ENCODE peak calls at places on chromosomes 3 and 15, in six cellular contexts. U is aorta; J is kidney; F is CD8-positive, alpha-beta memory T cell; Y is stomach; T is SJSA1. W is an unnamed sample.

GRCh38 chr3:13494463-13495350 is 14.6 kb downstream of the HDAC11 start:
- DNase-seq in U (peak; percentile 73), J (peak; percentile 46), F (no peak), Y (no peak), T (peak; percentile 19), W (peak; percentile 68)

GRCh38 chr3:46087871-46088270 is 60.6 kb upstream of the XCR1 start:
- DNase-seq in U (no peak), J (no peak), F (no peak), Y (no peak), T (peak; percentile 32), W (peak; percentile 23)

GRCh38 chr3:64187065-64187959 is 38.0 kb downstream of the PRICKLE2 start:
- DNase-seq in U (peak; percentile 84), J (peak; percentile 84), F (no peak), Y (peak; percentile 40), T (peak; percentile 95), W (peak; percentile 96)

GRCh38 chr15:55741592-55742497 is 1.1 kb downstream of the PRTG start:
- DNase-seq in U (no peak), J (no peak), F (no peak), Y (no peak), T (no peak), W (no peak)

GRCh38 chr3:130386604-130387263 is 41.3 kb downstream of the COL6A5 start:
- DNase-seq in U (no peak), J (no peak), F (no peak), Y (no peak), T (no peak), W (peak; percentile 36)

GRCh38 chr3:43573576-43573975 is 48.2 kb downstream of the ANO10 start:
- DNase-seq in U (no peak), J (no peak), F (no peak), Y (no peak), T (no peak), W (no peak)

GRCh38 chr3:129260606-129261005 is 11.2 kb downstream of the COPG1 start:
- DNase-seq in U (peak; percentile 55), J (no peak), F (no peak), Y (no peak), T (no peak), W (no peak)

GRCh38 chr3:113746955-113747718 is at the start of gene ATP6V1A:
- DNase-seq in U (peak; percentile 86), J (peak; percentile 92), F (peak; percentile 1), Y (peak; percentile 74), T (peak; percentile 23), W (peak; percentile 44)

GRCh38 chr3:182568206-182568605 is 225.1 kb upstream of the ATP11B start:
- DNase-seq in U (no peak), J (no peak), F (no peak), Y (no peak), T (no peak), W (no peak)

GRCh38 chr3:165211749-165212148 is 15.6 kb upstream of the SLITRK3 start:
- DNase-seq in U (no peak), J (no peak), F (no peak), Y (no peak), T (no peak), W (no peak)

GRCh38 chr3:40207796-40208195 is 101.7 kb upstream of the EIF1B start:
- DNase-seq in U (no peak), J (no peak), F (no peak), Y (no peak), T (no peak), W (peak; percentile 26)

GRCh38 chr15:63872759-63873510 is 39.2 kb upstream of the HERC1 start:
- DNase-seq in U (no peak), J (no peak), F (no peak), Y (no peak), T (no peak), W (peak; percentile 38)

GRCh38 chr15:24862726-24863521 is 91.9 kb upstream of the SNRPN start:
- DNase-seq in U (no peak), J (no peak), F (no peak), Y (no peak), T (no peak), W (no peak)

GRCh38 chr3:185716436-185717090 is 108.3 kb downstream of the IGF2BP2 start:
- DNase-seq in U (no peak), J (no peak), F (no peak), Y (no peak), T (no peak), W (no peak)

GRCh38 chr3:124360626-124361025 is 368.7 kb upstream of the ROPN1 start:
- DNase-seq in U (no peak), J (no peak), F (no peak), Y (no peak), T (peak; percentile 14), W (no peak)

GRCh38 chr15:44654858-44655257 is 8.6 kb downstream of the SPG11 start:
- DNase-seq in U (no peak), J (no peak), F (no peak), Y (no peak), T (no peak), W (peak; percentile 75)

GRCh38 chr3:39267631-39268553 is 11.9 kb downstream of the CX3CR1 start:
- DNase-seq in U (no peak), J (no peak), F (peak; percentile 89), Y (no peak), T (no peak), W (no peak)

GRCh38 chr3:109902549-109902948 is 565.2 kb upstream of the DPPA4 start:
- DNase-seq in U (no peak), J (no peak), F (no peak), Y (no peak), T (no peak), W (no peak)

GRCh38 chr15:48719668-48720067 is 74.2 kb upstream of the FBN1 start:
- DNase-seq in U (no peak), J (no peak), F (no peak), Y (no peak), T (no peak), W (no peak)

GRCh38 chr3:149510480-149510879 is 36.0 kb downstream of the TM4SF4 start:
- DNase-seq in U (no peak), J (no peak), F (no peak), Y (no peak), T (no peak), W (no peak)

GRCh38 chr3:146546366-146546965 is 2.1 kb upstream of the PLSCR1 start:
- DNase-seq in U (no peak), J (no peak), F (no peak), Y (no peak), T (no peak), W (no peak)

GRCh38 chr3:159941043-159941994 is 47.3 kb upstream of the IL12A start:
- DNase-seq in U (no peak), J (no peak), F (no peak), Y (no peak), T (no peak), W (peak; percentile 27)

GRCh38 chr3:113783463-113783862 is 36.6 kb downstream of the ATP6V1A start:
- DNase-seq in U (no peak), J (no peak), F (no peak), Y (no peak), T (peak; percentile 80), W (peak; percentile 94)

GRCh38 chr3:130748981-130749380 is 2.4 kb upstream of the PIK3R4 start:
- DNase-seq in U (no peak), J (no peak), F (no peak), Y (no peak), T (no peak), W (peak; percentile 78)

GRCh38 chr3:40971191-40972168 is 227.8 kb upstream of the CTNNB1 start:
- DNase-seq in U (peak; percentile 80), J (peak; percentile 82), F (no peak), Y (peak; percentile 47), T (peak; percentile 92), W (peak; percentile 96)

GRCh38 chr3:126469479-126469878 is 6.2 kb downstream of the ZXDC start:
- DNase-seq in U (peak; percentile 56), J (peak; percentile 63), F (no peak), Y (no peak), T (no peak), W (no peak)

GRCh38 chr3:52094591-52095485 is 38.5 kb upstream of the DUSP7 start:
- DNase-seq in U (peak; percentile 71), J (peak; percentile 47), F (no peak), Y (no peak), T (no peak), W (no peak)

GRCh38 chr15:63013052-63013808 is 29.3 kb upstream of the TPM1 start:
- DNase-seq in U (no peak), J (no peak), F (no peak), Y (no peak), T (peak; percentile 56), W (peak; percentile 86)

GRCh38 chr3:179450321-179450720 is 949 bp downstream of the GNB4 start:
- DNase-seq in U (no peak), J (no peak), F (no peak), Y (no peak), T (peak; percentile 43), W (peak; percentile 49)

GRCh38 chr15:29100486-29101000 is 169.1 kb downstream of the NSMCE3 start:
- DNase-seq in U (peak; percentile 57), J (peak; percentile 24), F (no peak), Y (no peak), T (no peak), W (no peak)

GRCh38 chr15:47888721-47889120 is 171.4 kb downstream of the SEMA6D start:
- DNase-seq in U (no peak), J (no peak), F (no peak), Y (no peak), T (no peak), W (no peak)

GRCh38 chr3:147397911-147398809 is 8.2 kb downstream of the ZIC4 start:
- DNase-seq in U (no peak), J (peak; percentile 51), F (no peak), Y (no peak), T (no peak), W (no peak)

GRCh38 chr3:102099913-102100312 is 250.6 kb downstream of the NFKBIZ start:
- DNase-seq in U (no peak), J (no peak), F (no peak), Y (no peak), T (no peak), W (no peak)

GRCh38 chr3:25604107-25604805 is 60.5 kb downstream of the TOP2B start:
- DNase-seq in U (no peak), J (no peak), F (no peak), Y (no peak), T (peak; percentile 33), W (peak; percentile 89)
- H3K36me3 ChIP-seq in U (peaks cover 4% of the 10 kb centered on the region), J (peaks cover 2% of the 10 kb centered on the region), F (peaks cover 21% of the 10 kb centered on the region), Y (peaks cover 92% of the 10 kb centered on the region), T (peaks cover 55% of the 10 kb centered on the region), W (peaks cover 47% of the 10 kb centered on the region)

GRCh38 chr15:97443101-97443500 is 517.4 kb upstream of the ARRDC4 start:
- DNase-seq in U (no peak), J (no peak), F (no peak), Y (no peak), T (no peak), W (no peak)
- H3K36me3 ChIP-seq in U (no peaks in the 10 kb centered on the region), J (no peaks in the 10 kb centered on the region), F (no peaks in the 10 kb centered on the region), Y (no peaks in the 10 kb centered on the region), T (no peaks in the 10 kb centered on the region), W (no peaks in the 10 kb centered on the region)

GRCh38 chr3:193693774-193694173 is 100.8 kb downstream of the OPA1 start:
- DNase-seq in U (no peak), J (no peak), F (no peak), Y (no peak), T (no peak), W (no peak)
- H3K36me3 ChIP-seq in U (peaks cover 2% of the 10 kb centered on the region), J (no peaks in the 10 kb centered on the region), F (peaks cover 16% of the 10 kb centered on the region), Y (peaks cover 46% of the 10 kb centered on the region), T (peaks cover 30% of the 10 kb centered on the region), W (peaks cover 13% of the 10 kb centered on the region)

GRCh38 chr3:137217733-137218132 is 259.9 kb downstream of the IL20RB start:
- DNase-seq in U (no peak), J (no peak), F (no peak), Y (no peak), T (no peak), W (no peak)

GRCh38 chr3:137224464-137224863 is 266.7 kb downstream of the IL20RB start:
- DNase-seq in U (no peak), J (no peak), F (no peak), Y (no peak), T (no peak), W (no peak)

GRCh38 chr3:137222736-137223135 is 265.0 kb downstream of the IL20RB start:
- DNase-seq in U (no peak), J (no peak), F (no peak), Y (no peak), T (no peak), W (no peak)
- H3K36me3 ChIP-seq in U (no peaks in the 10 kb centered on the region), J (no peaks in the 10 kb centered on the region), F (no peaks in the 10 kb centered on the region), Y (no peaks in the 10 kb centered on the region), T (no peaks in the 10 kb centered on the region), W (no peaks in the 10 kb centered on the region)

W was measured in GM23248.